ENCODE peak calls at places on chromosomes 5 and 9, in five cellular contexts. S, A, D, I and V are unnamed samples.

GRCh38 chr5:14081791-14082190 is 61.4 kb upstream of the TRIO start:
- DNase-seq in S (no peak), A (no peak), D (no peak), I (no peak), V (no peak)

GRCh38 chr5:150278916-150279315 is 10.7 kb downstream of the CAMK2A start:
- DNase-seq in S (no peak), A (no peak), D (no peak), I (no peak), V (no peak)

GRCh38 chr5:134140530-134141201 is 26.2 kb downstream of the TCF7 start:
- DNase-seq in S (peak), A (peak), D (peak), I (peak), V (no peak)

GRCh38 chr9:128383007-128383753 is 12.0 kb downstream of the URM1 start:
- DNase-seq in S (peak), A (peak), D (no peak), I (no peak), V (no peak)

GRCh38 chr5:67617051-67617450 is 420.5 kb upstream of the CD180 start:
- DNase-seq in S (no peak), A (no peak), D (no peak), I (no peak), V (no peak)

GRCh38 chr5:160439205-160439600 is 17.5 kb downstream of the PTTG1 start:
- DNase-seq in S (peak), A (peak), D (peak), I (peak), V (peak)

GRCh38 chr9:37575511-37575914 is 667 bp downstream of the FBXO10 start:
- DNase-seq in S (no peak), A (peak), D (no peak), I (no peak), V (no peak)

GRCh38 chr9:33289501-33289900 is 815 bp upstream of the NFX1 start:
- DNase-seq in S (no peak), A (peak), D (peak), I (no peak), V (no peak)

GRCh38 chr9:97572892-97573365 is 60.2 kb downstream of the TSTD2 start:
- DNase-seq in S (no peak), A (no peak), D (peak), I (no peak), V (no peak)

GRCh38 chr9:116958886-116959285 is 271.8 kb downstream of the TRIM32 start:
- DNase-seq in S (no peak), A (no peak), D (no peak), I (no peak), V (no peak)

GRCh38 chr5:99441235-99441634 is 512.4 kb upstream of the CHD1 start:
- DNase-seq in S (no peak), A (no peak), D (no peak), I (no peak), V (no peak)

GRCh38 chr9:26856413-26857032 is 36.1 kb downstream of the CAAP1 start:
- DNase-seq in S (peak), A (peak), D (no peak), I (peak), V (no peak)

GRCh38 chr5:154625031-154625430 is 130.1 kb upstream of the LARP1 start:
- DNase-seq in S (no peak), A (no peak), D (no peak), I (no peak), V (no peak)

GRCh38 chr9:27247756-27248155 is 49.2 kb downstream of the EQTN start:
- DNase-seq in S (peak), A (peak), D (no peak), I (no peak), V (peak)

GRCh38 chr5:6525422-6525821 is 76.8 kb downstream of the UBE2QL1 start:
- DNase-seq in S (no peak), A (no peak), D (no peak), I (no peak), V (no peak)
- TF ChIP-seq CTCF in S (no peak), A (no peak), D (no peak), I (no peak), V (no peak)

GRCh38 chr5:43039468-43040286 is 442 bp downstream of the ANXA2R start:
- DNase-seq in S (peak), A (peak), D (peak), I (peak), V (no peak)
- TF ChIP-seq CTCF in S (no peak), A (peak), D (peak), I (peak), V (no peak)

GRCh38 chr5:181217805-181218065 is 5.3 kb upstream of the TRIM41 start:
- DNase-seq in S (no peak), A (no peak), D (no peak), I (peak), V (no peak)

GRCh38 chr5:181219262-181220177 is 3.6 kb upstream of the TRIM41 start:
- DNase-seq in S (no peak), A (no peak), D (no peak), I (no peak), V (no peak)

GRCh38 chr5:181218795-181219124 is 4.3 kb upstream of the TRIM41 start:
- DNase-seq in S (no peak), A (no peak), D (no peak), I (no peak), V (no peak)

GRCh38 chr5:181215997-181216982 is 6.8 kb upstream of the TRIM41 start:
- DNase-seq in S (peak), A (no peak), D (no peak), I (peak), V (no peak)

DNA sequence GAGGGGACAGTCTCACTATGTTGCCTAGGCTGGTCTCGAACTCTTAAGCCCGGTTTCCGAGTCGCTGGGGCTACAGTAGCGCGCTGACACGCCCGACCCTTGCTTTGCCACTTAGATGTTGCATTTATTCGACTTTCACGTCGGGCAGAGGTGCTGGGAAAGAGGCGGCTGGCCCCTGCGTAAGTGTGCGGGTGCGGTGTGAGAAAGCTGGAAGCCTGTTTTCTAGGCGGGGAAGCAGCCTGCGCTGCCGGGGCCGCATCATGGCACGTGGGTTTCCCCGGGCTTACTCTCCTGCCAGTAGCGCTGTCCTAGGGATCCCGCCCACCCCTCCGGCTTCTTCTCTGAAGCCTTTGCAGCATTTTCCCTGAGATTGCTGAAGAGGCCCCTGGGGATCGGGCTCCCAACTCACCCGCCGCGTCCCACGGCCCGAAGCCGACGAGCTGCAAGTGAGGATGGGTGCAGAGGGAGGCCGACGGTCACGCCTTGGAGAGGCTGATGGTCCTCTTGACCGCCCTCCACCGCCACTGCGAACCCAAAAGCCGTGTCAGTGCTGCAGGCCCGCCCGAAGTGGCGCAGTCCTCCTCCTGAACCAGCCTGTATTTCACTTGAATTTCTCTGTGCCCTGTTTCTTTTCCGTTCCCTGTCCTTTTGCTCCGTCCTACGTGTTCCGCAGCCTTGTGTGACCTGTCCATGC is 5.8 kb upstream of the TRIM41 start:
- DNase-seq in S (peak), A (peak), D (peak), I (peak), V (no peak)
- TF ChIP-seq CTCF in S (no peak), A (peak), D (no peak), I (peak), V (no peak)

GRCh38 chr9:34492051-34492450 is 30.7 kb downstream of the ENHO start:
- DNase-seq in S (no peak), A (no peak), D (no peak), I (no peak), V (no peak)
- TF ChIP-seq CTCF in S (no peak), A (no peak), D (no peak), I (no peak), V (no peak)

GRCh38 chr9:19481971-19482404 is 73.2 kb downstream of the ACER2 start:
- DNase-seq in S (no peak), A (no peak), D (no peak), I (no peak), V (no peak)
- TF ChIP-seq CTCF in S (no peak), A (no peak), D (no peak), I (no peak), V (no peak)